ENCODE peak calls at places on chromosomes 12 and 14, in eight cellular contexts. J, F, S, Y, L, M, I and C are unnamed samples.

GRCh38 chr14:33401326-33401725 is 462.6 kb downstream of the NPAS3 start:
- DNase-seq in J (no peak), F (no peak), S (no peak), Y (no peak), L (no peak), M (no peak), I (no peak), C (no peak)

GRCh38 chr12:7369274-7369729 is 65.4 kb downstream of the ACSM4 start:
- DNase-seq in J (peak; percentile 48), F (peak; percentile 84), S (no peak), Y (peak; percentile 73), L (no peak), M (no peak), I (no peak), C (no peak)

GRCh38 chr14:50082784-50083466 is 33.4 kb downstream of the VCPKMT start:
- DNase-seq in J (no peak), F (no peak), S (no peak), Y (no peak), L (peak; percentile 88), M (no peak), I (peak; percentile 67), C (peak; percentile 81)

GRCh38 chr12:52185400-52185967 is 6.3 kb downstream of the KRT80 start:
- DNase-seq in J (no peak), F (no peak), S (no peak), Y (no peak), L (no peak), M (no peak), I (no peak), C (no peak)

GRCh38 chr14:34707722-34708121 is 6.7 kb downstream of the CFL2 start:
- DNase-seq in J (no peak), F (no peak), S (no peak), Y (no peak), L (no peak), M (no peak), I (no peak), C (no peak)

GRCh38 chr12:12716151-12716844 is 870 bp upstream of the CDKN1B start:
- DNase-seq in J (no peak), F (no peak), S (peak; percentile 30), Y (no peak), L (no peak), M (no peak), I (no peak), C (no peak)

GRCh38 chr12:19205120-19205519 is 75.6 kb downstream of the PLEKHA5 start:
- DNase-seq in J (no peak), F (no peak), S (no peak), Y (no peak), L (no peak), M (no peak), I (no peak), C (no peak)

GRCh38 chr12:6507102-6507998 is 13.4 kb downstream of the NCAPD2 start:
- DNase-seq in J (no peak), F (no peak), S (no peak), Y (no peak), L (no peak), M (no peak), I (no peak), C (no peak)

GRCh38 chr12:127041985-127042625 is 1224.9 kb upstream of the TMEM132C start:
- DNase-seq in J (no peak), F (no peak), S (no peak), Y (no peak), L (peak; percentile 50), M (no peak), I (no peak), C (peak; percentile 43)

GRCh38 chr12:47602949-47603558 is 102.8 kb downstream of the RPAP3 start:
- DNase-seq in J (no peak), F (no peak), S (no peak), Y (no peak), L (no peak), M (no peak), I (no peak), C (no peak)
- TF ChIP-seq CTCF in J (no peak), F (no peak), S (no peak), Y (no peak), L (no peak), M (no peak), I (no peak), C (no peak)

GRCh38 chr14:106790189-106791036 is 1264.0 kb downstream of the TMEM121 start:
- DNase-seq in J (peak; percentile 44), F (no peak), S (peak; percentile 57), Y (no peak), L (peak; percentile 71), M (no peak), I (peak; percentile 59), C (peak; percentile 77)
- TF ChIP-seq CTCF in J (peak; percentile 60), F (peak; percentile 60), S (peak; percentile 33), Y (peak; percentile 7), L (peak; percentile 91), M (peak; percentile 23), I (peak; percentile 90), C (peak; percentile 94)

DNA sequence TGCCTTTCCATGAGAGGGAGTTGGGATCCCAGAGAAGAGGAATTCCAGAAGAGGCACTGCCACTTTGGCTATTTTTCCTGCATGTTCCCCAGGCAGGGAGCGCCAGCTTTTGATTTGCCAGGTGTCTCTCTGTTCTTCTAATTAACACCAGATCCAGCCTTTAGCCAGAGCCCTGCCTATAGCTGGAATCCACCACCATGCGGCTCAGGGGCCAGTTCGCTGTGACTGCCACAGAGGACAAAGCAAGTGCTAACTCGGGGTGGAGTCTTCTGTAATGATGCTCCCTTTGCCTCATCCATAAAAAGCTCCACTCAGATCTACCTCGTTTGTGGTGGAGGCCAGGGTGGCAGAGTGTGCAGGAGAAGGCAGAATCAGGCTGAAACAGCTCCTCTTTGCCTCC is 17.9 kb upstream of the CTDSP2 start:
- DNase-seq in J (no peak), F (peak; percentile 30), S (no peak), Y (peak; percentile 46), L (no peak), M (no peak), I (no peak), C (no peak)
- TF ChIP-seq CTCF in J (no peak), F (peak; percentile 31), S (no peak), Y (no peak), L (no peak), M (no peak), I (no peak), C (no peak)

GRCh38 chr12:32726286-32726685 is 29.4 kb downstream of the YARS2 start:
- DNase-seq in J (no peak), F (no peak), S (no peak), Y (no peak), L (no peak), M (no peak), I (no peak), C (no peak)

DNA sequence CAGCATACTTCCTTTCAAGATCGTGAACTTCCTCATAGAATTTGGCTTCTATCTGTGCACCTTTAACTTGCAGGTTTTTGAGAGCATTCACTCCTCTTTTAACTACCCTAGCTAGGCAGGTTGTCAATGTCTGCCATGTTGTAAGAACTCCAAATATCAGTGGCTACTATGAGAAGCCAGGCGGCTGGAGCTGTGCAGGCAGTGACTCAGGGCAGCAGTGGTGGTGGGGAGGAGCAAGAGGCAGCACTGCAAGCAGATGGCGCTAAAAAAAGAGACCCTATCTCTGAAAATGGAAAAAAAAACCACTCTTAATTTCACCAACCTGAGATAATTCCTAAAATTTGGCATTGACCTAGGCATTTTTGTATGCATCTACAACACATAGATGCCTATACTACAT is 28.5 kb downstream of the YARS2 start:
- DNase-seq in J (no peak), F (no peak), S (peak; percentile 6), Y (peak; percentile 1), L (no peak), M (no peak), I (no peak), C (no peak)
- TF ChIP-seq CTCF in J (no peak), F (no peak), S (no peak), Y (no peak), L (no peak), M (no peak), I (no peak), C (no peak)